ENCODE peak calls at places on chromosomes 11 and 22, in eight cellular contexts. One of them, this sample, is unnamed.

GRCh38 chr11:83687787-83688186 is 401.6 kb upstream of the CCDC90B start:
- DNase-seq in SK-N-SH: no peak
- DNase-seq in H1: no peak
- DNase-seq in HepG2: no peak
- DNase-seq in GM12878: no peak
- DNase-seq in endothelial cell of umbilical vein: no peak
- DNase-seq in K562: no peak
- DNase-seq in HCT116: no peak
- DNase-seq in this sample: no peak

GRCh38 chr11:60155928-60156327 is 27.0 kb downstream of the MS4A6A start:
- DNase-seq in K562: no peak
- DNase-seq in SK-N-SH: no peak
- DNase-seq in H1: no peak
- DNase-seq in GM12878: no peak
- DNase-seq in endothelial cell of umbilical vein: peak; percentile 52
- DNase-seq in HCT116: no peak
- DNase-seq in HepG2: no peak
- DNase-seq in this sample: no peak

GRCh38 chr11:34655335-34656008 is 34.6 kb downstream of the EHF start:
- DNase-seq in K562: no peak
- DNase-seq in GM12878: no peak
- DNase-seq in H1: no peak
- DNase-seq in SK-N-SH: no peak
- DNase-seq in endothelial cell of umbilical vein: no peak
- DNase-seq in HCT116: no peak
- DNase-seq in HepG2: peak; percentile 59
- DNase-seq in this sample: no peak

GRCh38 chr11:125977333-125977732 is 31.5 kb downstream of the VSIG10L2 start:
- DNase-seq in K562: no peak
- DNase-seq in HCT116: no peak
- DNase-seq in endothelial cell of umbilical vein: no peak
- DNase-seq in H1: no peak
- DNase-seq in SK-N-SH: no peak
- DNase-seq in GM12878: no peak
- DNase-seq in HepG2: no peak
- DNase-seq in this sample: no peak

GRCh38 chr11:25566298-25567200 is 765.4 kb upstream of the ANO3 start:
- DNase-seq in GM12878: no peak
- DNase-seq in HCT116: no peak
- DNase-seq in H1: no peak
- DNase-seq in K562: no peak
- DNase-seq in HepG2: no peak
- DNase-seq in SK-N-SH: no peak
- DNase-seq in endothelial cell of umbilical vein: no peak
- DNase-seq in this sample: peak; percentile 1

GRCh38 chr11:7004482-7004881 is 15.7 kb downstream of the ZNF214 start:
- DNase-seq in GM12878: no peak
- DNase-seq in K562: no peak
- DNase-seq in H1: no peak
- DNase-seq in SK-N-SH: no peak
- DNase-seq in endothelial cell of umbilical vein: peak; percentile 57
- DNase-seq in HepG2: no peak
- DNase-seq in HCT116: no peak
- DNase-seq in this sample: no peak

GRCh38 chr22:36659762-36660509 is 43.6 kb downstream of the CACNG2 start:
- DNase-seq in H1: no peak
- DNase-seq in HCT116: peak; percentile 91
- DNase-seq in GM12878: no peak
- DNase-seq in HepG2: peak; percentile 91
- DNase-seq in SK-N-SH: peak; percentile 88
- DNase-seq in K562: peak; percentile 85
- DNase-seq in endothelial cell of umbilical vein: peak; percentile 79
- DNase-seq in this sample: no peak

GRCh38 chr22:20811971-20812660 is 38.2 kb downstream of the SERPIND1 start:
- DNase-seq in HCT116: no peak
- DNase-seq in HepG2: no peak
- DNase-seq in K562: no peak
- DNase-seq in GM12878: no peak
- DNase-seq in endothelial cell of umbilical vein: no peak
- DNase-seq in SK-N-SH: no peak
- DNase-seq in H1: no peak
- DNase-seq in this sample: no peak

GRCh38 chr11:120239713-120240640 is at the start of gene POU2F3:
- DNase-seq in SK-N-SH: peak; percentile 70
- DNase-seq in HepG2: no peak
- DNase-seq in endothelial cell of umbilical vein: no peak
- DNase-seq in K562: peak; percentile 55
- DNase-seq in H1: no peak
- DNase-seq in GM12878: no peak
- DNase-seq in HCT116: no peak
- DNase-seq in this sample: no peak

GRCh38 chr11:10386361-10386760 is 68.7 kb upstream of the AMPD3 start:
- DNase-seq in GM12878: no peak
- DNase-seq in SK-N-SH: no peak
- DNase-seq in HCT116: no peak
- DNase-seq in endothelial cell of umbilical vein: no peak
- DNase-seq in H1: no peak
- DNase-seq in K562: no peak
- DNase-seq in HepG2: no peak
- DNase-seq in this sample: no peak

GRCh38 chr22:24894220-24894975 is 52.1 kb downstream of the LHFPL7 start:
- DNase-seq in HCT116: peak; percentile 89
- DNase-seq in H1: no peak
- DNase-seq in HepG2: peak; percentile 96
- DNase-seq in GM12878: no peak
- DNase-seq in SK-N-SH: peak; percentile 81
- DNase-seq in endothelial cell of umbilical vein: peak; percentile 99
- DNase-seq in K562: no peak
- DNase-seq in this sample: no peak

GRCh38 chr22:38944653-38945052 is 12.8 kb upstream of the APOBEC3A start:
- DNase-seq in K562: no peak
- DNase-seq in HCT116: no peak
- DNase-seq in SK-N-SH: no peak
- DNase-seq in GM12878: no peak
- DNase-seq in endothelial cell of umbilical vein: no peak
- DNase-seq in HepG2: no peak
- DNase-seq in H1: no peak
- DNase-seq in this sample: no peak

GRCh38 chr22:49307870-49308269 is 519.8 kb downstream of the BRD1 start:
- DNase-seq in endothelial cell of umbilical vein: no peak
- DNase-seq in K562: no peak
- DNase-seq in GM12878: no peak
- DNase-seq in HepG2: no peak
- DNase-seq in H1: no peak
- DNase-seq in HCT116: no peak
- DNase-seq in SK-N-SH: no peak
- DNase-seq in this sample: no peak

GRCh38 chr11:118047749-118048148 is 29.1 kb upstream of the TMPRSS4 start:
- DNase-seq in HepG2: no peak
- DNase-seq in endothelial cell of umbilical vein: no peak
- DNase-seq in H1: no peak
- DNase-seq in K562: no peak
- DNase-seq in HCT116: no peak
- DNase-seq in SK-N-SH: no peak
- DNase-seq in GM12878: no peak
- DNase-seq in this sample: no peak

GRCh38 chr11:117478126-117478856 is 150.6 kb downstream of the CEP164 start:
- DNase-seq in SK-N-SH: no peak
- DNase-seq in K562: no peak
- DNase-seq in H1: no peak
- DNase-seq in endothelial cell of umbilical vein: no peak
- DNase-seq in GM12878: no peak
- DNase-seq in HepG2: no peak
- DNase-seq in HCT116: no peak
- DNase-seq in this sample: no peak

GRCh38 chr11:97525273-97525672 is 1135.5 kb downstream of the JRKL start:
- DNase-seq in HCT116: no peak
- DNase-seq in K562: no peak
- DNase-seq in SK-N-SH: no peak
- DNase-seq in endothelial cell of umbilical vein: no peak
- DNase-seq in GM12878: no peak
- DNase-seq in HepG2: no peak
- DNase-seq in H1: no peak
- DNase-seq in this sample: no peak

GRCh38 chr11:47057374-47057773 is 119.3 kb downstream of the ARFGAP2 start:
- DNase-seq in HCT116: no peak
- DNase-seq in GM12878: no peak
- DNase-seq in H1: no peak
- DNase-seq in endothelial cell of umbilical vein: no peak
- DNase-seq in HepG2: no peak
- DNase-seq in SK-N-SH: no peak
- DNase-seq in K562: no peak
- DNase-seq in this sample: no peak

GRCh38 chr11:87840786-87841185 is 334.5 kb downstream of the RAB38 start:
- DNase-seq in H1: no peak
- DNase-seq in HepG2: no peak
- DNase-seq in K562: no peak
- DNase-seq in HCT116: no peak
- DNase-seq in endothelial cell of umbilical vein: no peak
- DNase-seq in GM12878: no peak
- DNase-seq in SK-N-SH: no peak
- DNase-seq in this sample: no peak

GRCh38 chr11:63871962-63872832 is 33.3 kb downstream of the MARK2 start:
- DNase-seq in endothelial cell of umbilical vein: peak; percentile 81
- DNase-seq in H1: no peak
- DNase-seq in SK-N-SH: peak; percentile 80
- DNase-seq in GM12878: peak; percentile 77
- DNase-seq in HCT116: peak; percentile 60
- DNase-seq in HepG2: peak; percentile 96
- DNase-seq in K562: peak; percentile 85
- DNase-seq in this sample: no peak

GRCh38 chr22:27435839-27436581 is 365.5 kb downstream of the MN1 start:
- DNase-seq in K562: no peak
- DNase-seq in HCT116: no peak
- DNase-seq in SK-N-SH: peak; percentile 78
- DNase-seq in endothelial cell of umbilical vein: peak; percentile 41
- DNase-seq in GM12878: no peak
- DNase-seq in HepG2: no peak
- DNase-seq in H1: no peak
- DNase-seq in this sample: no peak
- H3K9ac ChIP-seq in K562: no peak overlapping the region
- H3K9ac ChIP-seq in HCT116: no peak overlapping the region
- H3K9ac ChIP-seq in SK-N-SH: no peak overlapping the region
- H3K9ac ChIP-seq in endothelial cell of umbilical vein: no peak overlapping the region
- H3K9ac ChIP-seq in GM12878: no peak overlapping the region
- H3K9ac ChIP-seq in HepG2: no peak overlapping the region
- H3K9ac ChIP-seq in H1: no peak overlapping the region
- H3K9ac ChIP-seq in this sample: no peak overlapping the region

GRCh38 chr11:13429288-13429687 is 33.7 kb downstream of the BTBD10 start:
- DNase-seq in K562: no peak
- DNase-seq in endothelial cell of umbilical vein: no peak
- DNase-seq in HepG2: no peak
- DNase-seq in HCT116: no peak
- DNase-seq in GM12878: no peak
- DNase-seq in H1: no peak
- DNase-seq in SK-N-SH: no peak
- DNase-seq in this sample: no peak
- H3K9me3 ChIP-seq in K562: no peaks in the 10 kb centered on the region
- H3K9me3 ChIP-seq in endothelial cell of umbilical vein: no peaks in the 10 kb centered on the region
- H3K9me3 ChIP-seq in HepG2: peaks cover 32% of the 10 kb centered on the region
- H3K9me3 ChIP-seq in HCT116: peaks cover 4% of the 10 kb centered on the region
- H3K9me3 ChIP-seq in GM12878: peaks cover 5% of the 10 kb centered on the region
- H3K9me3 ChIP-seq in H1: peaks cover 25% of the 10 kb centered on the region
- H3K9me3 ChIP-seq in SK-N-SH: peaks cover 37% of the 10 kb centered on the region
- H3K9me3 ChIP-seq in this sample: no peaks in the 10 kb centered on the region

DNA sequence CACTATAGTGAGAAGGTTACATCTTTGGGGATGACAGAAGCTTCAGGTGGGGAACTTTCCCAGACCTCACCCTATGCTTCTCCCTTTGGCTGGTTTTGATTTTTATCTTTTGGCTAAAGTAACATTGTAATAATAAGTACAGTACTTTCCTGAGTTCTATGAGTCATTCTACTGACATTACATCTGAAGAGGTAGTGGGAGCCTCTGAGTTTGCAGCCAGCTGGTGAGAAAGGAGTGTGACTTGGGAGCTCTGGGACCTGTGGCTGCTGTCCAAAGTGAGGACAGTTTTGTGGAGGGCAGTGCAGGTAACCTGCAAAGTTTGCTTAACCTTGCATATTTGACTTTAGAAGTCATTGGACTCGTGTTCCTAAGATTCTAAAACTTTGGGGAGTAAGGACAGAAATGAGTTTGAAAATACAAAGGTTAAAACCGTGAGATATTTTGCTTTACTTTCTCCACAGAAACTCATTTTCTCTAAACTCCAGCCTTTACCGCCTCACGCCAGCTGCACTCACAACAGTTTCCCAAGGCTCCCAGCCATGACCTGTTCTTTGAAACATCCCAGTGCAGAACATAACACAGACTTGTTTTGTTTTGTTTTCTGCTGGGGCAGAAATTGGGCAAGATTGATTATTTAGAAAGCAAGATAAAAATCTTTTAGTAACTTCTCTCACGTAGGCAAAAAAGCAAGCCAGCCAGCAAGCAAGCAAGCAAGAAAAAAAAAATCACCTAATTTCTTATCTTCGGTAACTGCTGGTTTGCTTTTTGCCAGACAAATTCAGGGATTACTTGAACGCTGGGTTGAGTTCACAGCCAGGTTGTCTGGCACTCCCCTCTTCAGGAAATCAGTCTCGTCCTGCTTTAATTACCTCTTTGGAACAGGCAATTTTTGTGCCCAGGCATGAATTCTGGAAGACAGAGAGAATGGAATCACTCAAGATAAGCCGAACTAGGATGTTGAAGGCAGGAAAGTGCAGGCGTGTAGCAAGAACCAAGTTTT is 478.3 kb upstream of the ISX start:
- DNase-seq in H1: no peak
- DNase-seq in HepG2: no peak
- DNase-seq in GM12878: no peak
- DNase-seq in endothelial cell of umbilical vein: no peak
- DNase-seq in SK-N-SH: no peak
- DNase-seq in HCT116: no peak
- DNase-seq in K562: no peak
- DNase-seq in this sample: no peak
- TF ChIP-seq POLR2AphosphoS5 in H1: no peak
- TF ChIP-seq POLR2AphosphoS5 in HepG2: no peak
- TF ChIP-seq POLR2AphosphoS5 in GM12878: no peak
- TF ChIP-seq POLR2AphosphoS5 in endothelial cell of umbilical vein: no peak
- TF ChIP-seq POLR2AphosphoS5 in SK-N-SH: no peak
- TF ChIP-seq POLR2AphosphoS5 in HCT116: no peak
- TF ChIP-seq POLR2AphosphoS5 in K562: no peak
- TF ChIP-seq POLR2AphosphoS5 in this sample: no peak

DNA sequence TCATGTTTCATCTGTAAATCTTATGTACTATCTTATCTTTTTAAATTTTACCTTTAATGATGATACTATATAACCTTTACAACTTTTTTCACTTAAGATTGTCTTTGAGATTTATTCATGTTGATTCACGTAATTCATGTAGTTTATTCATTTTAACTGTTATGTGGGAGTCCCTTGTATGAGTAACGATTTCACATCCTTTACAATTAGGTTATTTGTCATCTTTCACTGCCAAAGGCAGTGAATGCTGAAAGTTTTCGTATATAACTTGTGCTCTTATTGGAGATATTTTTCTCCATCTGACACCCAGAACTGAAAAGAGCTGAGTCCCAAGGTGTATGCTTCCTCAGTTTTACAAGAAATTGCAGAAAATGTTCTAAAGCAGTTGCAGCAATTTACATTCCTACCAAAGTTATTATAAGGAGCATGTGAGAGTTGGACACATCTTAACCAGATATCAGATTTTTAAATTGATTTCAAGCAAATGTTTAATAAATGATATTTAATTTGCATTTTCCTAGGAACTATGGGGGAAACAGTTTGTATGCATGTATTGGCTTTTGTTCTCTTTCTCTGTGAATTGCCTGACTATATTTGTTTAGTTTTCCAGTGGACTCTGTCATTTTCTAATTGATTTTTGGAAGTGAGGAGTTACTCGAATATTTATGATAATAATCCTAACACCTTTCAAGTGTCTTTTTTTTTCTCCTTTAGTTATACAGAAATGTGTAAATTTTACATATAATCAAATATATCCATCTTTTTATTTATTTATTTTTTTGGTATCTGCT is 6.4 kb downstream of the ARL14EP start:
- DNase-seq in HepG2: no peak
- DNase-seq in endothelial cell of umbilical vein: no peak
- DNase-seq in SK-N-SH: no peak
- DNase-seq in H1: no peak
- DNase-seq in HCT116: no peak
- DNase-seq in GM12878: no peak
- DNase-seq in K562: no peak
- DNase-seq in this sample: no peak
- H3K9ac ChIP-seq in HepG2: no peak overlapping the region
- H3K9ac ChIP-seq in endothelial cell of umbilical vein: no peak overlapping the region
- H3K9ac ChIP-seq in SK-N-SH: no peak overlapping the region
- H3K9ac ChIP-seq in H1: no peak overlapping the region
- H3K9ac ChIP-seq in HCT116: no peak overlapping the region
- H3K9ac ChIP-seq in GM12878: no peak overlapping the region
- H3K9ac ChIP-seq in K562: no peak overlapping the region
- H3K9ac ChIP-seq in this sample: no peak overlapping the region

This sample was measured in SK-N-MC.